ENCODE peak calls at places on chromosomes 11 and 22, in six cellular contexts. One of them, this sample, is unnamed. For H3K4me1, the result is how much of the 10 kb centered on the place peaks cover.

GRCh38 chr11:120188831-120189455 is 21.9 kb upstream of the OAF start:
- DNase-seq in HCT116: no peak
- DNase-seq in H1: no peak
- DNase-seq in breast epithelium: no peak
- DNase-seq in transverse colon: no peak
- DNase-seq in stomach: no peak
- DNase-seq in this sample: peak

GRCh38 chr11:34331329-34331728 is 26.5 kb downstream of the ABTB2 start:
- DNase-seq in stomach: no peak
- DNase-seq in breast epithelium: no peak
- DNase-seq in transverse colon: no peak
- DNase-seq in H1: no peak
- DNase-seq in HCT116: no peak
- DNase-seq in this sample: no peak

GRCh38 chr11:11218287-11218986 is 134.6 kb downstream of the CSNK2A3 start:
- DNase-seq in transverse colon: peak
- DNase-seq in HCT116: no peak
- DNase-seq in H1: no peak
- DNase-seq in stomach: peak
- DNase-seq in breast epithelium: peak
- DNase-seq in this sample: no peak

GRCh38 chr11:63567044-63567840 is 4.1 kb upstream of the PLAAT2 start:
- DNase-seq in H1: no peak
- DNase-seq in HCT116: peak
- DNase-seq in transverse colon: peak
- DNase-seq in breast epithelium: peak
- DNase-seq in stomach: no peak
- DNase-seq in this sample: peak

GRCh38 chr22:32649515-32650200 is 151.8 kb upstream of the TIMP3 start:
- DNase-seq in breast epithelium: no peak
- DNase-seq in H1: no peak
- DNase-seq in HCT116: no peak
- DNase-seq in stomach: no peak
- DNase-seq in transverse colon: peak
- DNase-seq in this sample: peak

GRCh38 chr11:92152245-92152644 is 72.4 kb upstream of the FAT3 start:
- DNase-seq in HCT116: no peak
- DNase-seq in H1: peak
- DNase-seq in transverse colon: no peak
- DNase-seq in stomach: no peak
- DNase-seq in breast epithelium: no peak
- DNase-seq in this sample: no peak

GRCh38 chr11:69205929-69206612 is 50.3 kb downstream of the SMIM38 start:
- DNase-seq in transverse colon: no peak
- DNase-seq in stomach: no peak
- DNase-seq in H1: no peak
- DNase-seq in HCT116: no peak
- DNase-seq in breast epithelium: no peak
- DNase-seq in this sample: no peak

GRCh38 chr22:27650572-27650971 is 151.0 kb downstream of the MN1 start:
- DNase-seq in stomach: no peak
- DNase-seq in transverse colon: no peak
- DNase-seq in breast epithelium: no peak
- DNase-seq in HCT116: no peak
- DNase-seq in H1: no peak
- DNase-seq in this sample: no peak

GRCh38 chr22:42492323-42492690 is 27.3 kb downstream of the RRP7A start:
- DNase-seq in stomach: no peak
- DNase-seq in HCT116: no peak
- DNase-seq in H1: no peak
- DNase-seq in transverse colon: no peak
- DNase-seq in breast epithelium: no peak
- DNase-seq in this sample: no peak

GRCh38 chr11:102914238-102915043 is 39.7 kb upstream of the MMP12 start:
- DNase-seq in HCT116: peak
- DNase-seq in H1: peak
- DNase-seq in stomach: no peak
- DNase-seq in transverse colon: peak
- DNase-seq in breast epithelium: no peak
- DNase-seq in this sample: peak

GRCh38 chr11:77473001-77473800 is 693 bp downstream of the PAK1 start:
- DNase-seq in HCT116: no peak
- DNase-seq in transverse colon: peak
- DNase-seq in stomach: peak
- DNase-seq in H1: no peak
- DNase-seq in breast epithelium: peak
- DNase-seq in this sample: peak

GRCh38 chr11:74540270-74540669 is 46.7 kb upstream of the LIPT2 start:
- DNase-seq in breast epithelium: no peak
- DNase-seq in HCT116: no peak
- DNase-seq in transverse colon: no peak
- DNase-seq in stomach: no peak
- DNase-seq in H1: no peak
- DNase-seq in this sample: no peak

GRCh38 chr11:17403977-17404759 is 15.7 kb upstream of the KCNJ11 start:
- DNase-seq in breast epithelium: no peak
- DNase-seq in stomach: no peak
- DNase-seq in H1: no peak
- DNase-seq in transverse colon: no peak
- DNase-seq in HCT116: no peak
- DNase-seq in this sample: no peak

GRCh38 chr11:119337581-119338317 is 2.9 kb downstream of the C1QTNF5 start:
- DNase-seq in HCT116: no peak
- DNase-seq in breast epithelium: no peak
- DNase-seq in transverse colon: no peak
- DNase-seq in stomach: no peak
- DNase-seq in H1: no peak
- DNase-seq in this sample: peak

GRCh38 chr22:46798366-46799057 is 36.1 kb downstream of the TBC1D22A start:
- DNase-seq in HCT116: peak
- DNase-seq in breast epithelium: peak
- DNase-seq in H1: peak
- DNase-seq in transverse colon: peak
- DNase-seq in stomach: peak
- DNase-seq in this sample: peak
- TF ChIP-seq POLR2AphosphoS5 in HCT116: no peak
- TF ChIP-seq POLR2AphosphoS5 in breast epithelium: no peak
- TF ChIP-seq POLR2AphosphoS5 in H1: no peak
- TF ChIP-seq POLR2AphosphoS5 in transverse colon: no peak
- TF ChIP-seq POLR2AphosphoS5 in stomach: peak
- TF ChIP-seq POLR2AphosphoS5 in this sample: no peak

GRCh38 chr22:44623771-44624510 is 78.1 kb upstream of the PRR5 start:
- DNase-seq in transverse colon: no peak
- DNase-seq in HCT116: no peak
- DNase-seq in stomach: no peak
- DNase-seq in H1: no peak
- DNase-seq in breast epithelium: no peak
- DNase-seq in this sample: no peak
- TF ChIP-seq CTCF in transverse colon: peak
- TF ChIP-seq CTCF in HCT116: peak
- TF ChIP-seq CTCF in stomach: no peak
- TF ChIP-seq CTCF in H1: peak
- TF ChIP-seq CTCF in breast epithelium: no peak
- TF ChIP-seq CTCF in this sample: no peak

GRCh38 chr11:36738292-36738861 is 140.3 kb upstream of the RAG2 start:
- DNase-seq in breast epithelium: no peak
- DNase-seq in HCT116: no peak
- DNase-seq in H1: no peak
- DNase-seq in transverse colon: no peak
- DNase-seq in stomach: no peak
- DNase-seq in this sample: no peak

GRCh38 chr11:36743039-36743438 is 145.0 kb upstream of the RAG2 start:
- DNase-seq in H1: no peak
- DNase-seq in transverse colon: no peak
- DNase-seq in stomach: no peak
- DNase-seq in breast epithelium: no peak
- DNase-seq in HCT116: no peak
- DNase-seq in this sample: no peak

GRCh38 chr11:36744375-36745168 is 146.5 kb upstream of the RAG2 start:
- DNase-seq in H1: peak
- DNase-seq in transverse colon: peak
- DNase-seq in HCT116: peak
- DNase-seq in stomach: peak
- DNase-seq in breast epithelium: no peak
- DNase-seq in this sample: peak

GRCh38 chr11:36736103-36736502 is 138.1 kb upstream of the RAG2 start:
- DNase-seq in HCT116: no peak
- DNase-seq in H1: no peak
- DNase-seq in breast epithelium: no peak
- DNase-seq in stomach: no peak
- DNase-seq in transverse colon: no peak
- DNase-seq in this sample: no peak

DNA sequence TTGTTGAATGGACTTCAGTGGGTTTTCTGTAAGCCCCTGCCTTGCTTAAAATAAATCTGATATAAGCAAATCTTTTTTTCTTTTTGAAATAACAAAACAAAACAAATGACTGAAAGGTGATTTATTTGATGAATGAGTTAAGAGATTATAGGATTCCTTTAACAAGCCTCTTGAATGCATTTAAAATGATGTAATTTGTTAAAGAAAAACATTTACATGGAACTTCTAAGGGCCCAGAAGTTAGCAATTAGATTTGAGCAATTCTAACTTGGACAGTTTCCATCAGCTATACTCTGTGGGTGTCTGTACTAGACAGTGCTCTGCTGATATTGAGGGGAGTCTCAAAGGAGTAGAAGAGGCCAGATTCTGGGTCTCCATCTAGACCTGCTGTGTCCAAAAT is 143.5 kb upstream of the RAG2 start:
- DNase-seq in stomach: no peak
- DNase-seq in transverse colon: no peak
- DNase-seq in breast epithelium: no peak
- DNase-seq in HCT116: no peak
- DNase-seq in H1: no peak
- DNase-seq in this sample: no peak
- H3K4me1 ChIP-seq in stomach: under half
- H3K4me1 ChIP-seq in transverse colon: under half
- H3K4me1 ChIP-seq in breast epithelium: under half
- H3K4me1 ChIP-seq in HCT116: under half
- H3K4me1 ChIP-seq in H1: under half
- H3K4me1 ChIP-seq in this sample: under half

DNA sequence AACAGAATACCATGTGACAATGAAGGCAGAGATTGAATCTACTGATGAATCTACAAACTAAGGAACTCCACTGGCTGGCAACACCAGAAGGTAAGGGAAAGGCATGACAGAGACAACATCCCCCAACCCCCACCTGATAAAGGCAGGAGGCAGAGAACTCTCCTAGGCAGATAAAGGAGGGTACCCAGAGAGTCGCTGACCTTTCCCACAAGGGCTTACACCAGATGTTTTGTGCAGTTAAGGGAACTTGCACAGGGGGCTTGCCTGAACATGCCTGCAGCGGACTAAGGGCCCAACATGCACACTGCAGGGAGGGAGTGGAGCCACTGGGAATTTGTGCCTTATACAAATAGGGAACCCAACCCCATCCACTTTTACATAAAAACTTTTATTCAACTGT is 1996.8 kb upstream of the RAG2 start:
- DNase-seq in stomach: no peak
- DNase-seq in H1: no peak
- DNase-seq in transverse colon: no peak
- DNase-seq in breast epithelium: no peak
- DNase-seq in HCT116: no peak
- DNase-seq in this sample: no peak
- TF ChIP-seq POLR2AphosphoS5 in stomach: no peak
- TF ChIP-seq POLR2AphosphoS5 in H1: no peak
- TF ChIP-seq POLR2AphosphoS5 in transverse colon: no peak
- TF ChIP-seq POLR2AphosphoS5 in breast epithelium: no peak
- TF ChIP-seq POLR2AphosphoS5 in HCT116: no peak
- TF ChIP-seq POLR2AphosphoS5 in this sample: no peak

DNA sequence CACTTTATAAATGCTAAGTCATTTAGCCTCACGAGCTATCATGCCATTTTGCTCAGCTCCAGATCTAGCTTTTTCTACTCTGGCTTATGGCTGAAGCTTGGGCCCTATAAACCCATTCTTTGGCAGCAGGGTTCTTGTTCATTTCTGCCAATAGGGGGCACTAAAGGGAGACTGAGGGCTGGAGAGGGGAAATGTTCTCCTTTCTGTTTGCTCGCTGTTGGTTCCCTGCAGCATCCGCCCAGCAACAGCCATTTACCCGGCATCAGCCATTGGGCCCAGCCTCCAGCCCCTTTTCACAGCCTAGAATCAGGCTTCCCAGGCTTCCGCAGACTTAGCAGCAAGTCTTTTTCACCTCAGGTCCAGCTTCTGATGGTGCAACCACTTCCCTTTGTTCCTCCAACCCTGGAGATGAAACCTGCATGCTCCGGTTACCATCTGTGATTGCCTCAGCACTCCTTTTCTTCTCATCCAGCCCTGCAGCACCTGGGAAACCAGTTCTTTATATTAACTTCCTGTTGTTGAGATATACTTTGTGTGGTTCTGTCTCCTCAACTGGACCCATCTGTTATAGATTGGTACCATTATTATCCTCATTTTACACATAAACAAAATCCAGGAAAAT is 4.2 kb upstream of the ME3 start:
- DNase-seq in HCT116: peak
- DNase-seq in stomach: no peak
- DNase-seq in breast epithelium: no peak
- DNase-seq in transverse colon: no peak
- DNase-seq in H1: no peak
- DNase-seq in this sample: no peak
- TF ChIP-seq CTCF in HCT116: peak
- TF ChIP-seq CTCF in stomach: no peak
- TF ChIP-seq CTCF in breast epithelium: no peak
- TF ChIP-seq CTCF in transverse colon: peak
- TF ChIP-seq CTCF in H1: peak
- TF ChIP-seq CTCF in this sample: no peak

GRCh38 chr11:48116437-48116836 is 100.2 kb upstream of the OR4B1 start:
- DNase-seq in H1: no peak
- DNase-seq in breast epithelium: no peak
- DNase-seq in transverse colon: no peak
- DNase-seq in HCT116: no peak
- DNase-seq in stomach: no peak
- DNase-seq in this sample: no peak

GRCh38 chr11:48110509-48110766 is 106.2 kb upstream of the OR4B1 start:
- DNase-seq in H1: no peak
- DNase-seq in HCT116: no peak
- DNase-seq in breast epithelium: no peak
- DNase-seq in stomach: no peak
- DNase-seq in transverse colon: no peak
- DNase-seq in this sample: no peak

GRCh38 chr11:48111941-48112340 is 104.7 kb upstream of the OR4B1 start:
- DNase-seq in transverse colon: no peak
- DNase-seq in breast epithelium: no peak
- DNase-seq in H1: no peak
- DNase-seq in HCT116: no peak
- DNase-seq in stomach: no peak
- DNase-seq in this sample: no peak

GRCh38 chr11:48116843-48117242 is 99.8 kb upstream of the OR4B1 start:
- DNase-seq in HCT116: no peak
- DNase-seq in H1: no peak
- DNase-seq in stomach: no peak
- DNase-seq in breast epithelium: no peak
- DNase-seq in transverse colon: no peak
- DNase-seq in this sample: no peak

GRCh38 chr11:48114740-48115139 is 101.9 kb upstream of the OR4B1 start:
- DNase-seq in breast epithelium: no peak
- DNase-seq in HCT116: no peak
- DNase-seq in H1: no peak
- DNase-seq in transverse colon: no peak
- DNase-seq in stomach: no peak
- DNase-seq in this sample: no peak
- H3K4me1 ChIP-seq in breast epithelium: under half
- H3K4me1 ChIP-seq in HCT116: under half
- H3K4me1 ChIP-seq in H1: under half
- H3K4me1 ChIP-seq in transverse colon: under half
- H3K4me1 ChIP-seq in stomach: under half
- H3K4me1 ChIP-seq in this sample: under half

GRCh38 chr11:96342131-96342970 is 644 bp downstream of the MAML2 start:
- DNase-seq in breast epithelium: no peak
- DNase-seq in HCT116: no peak
- DNase-seq in transverse colon: no peak
- DNase-seq in H1: no peak
- DNase-seq in stomach: no peak
- DNase-seq in this sample: no peak
- TF ChIP-seq POLR2AphosphoS5 in breast epithelium: no peak
- TF ChIP-seq POLR2AphosphoS5 in HCT116: no peak
- TF ChIP-seq POLR2AphosphoS5 in transverse colon: no peak
- TF ChIP-seq POLR2AphosphoS5 in H1: no peak
- TF ChIP-seq POLR2AphosphoS5 in stomach: no peak
- TF ChIP-seq POLR2AphosphoS5 in this sample: no peak

This sample was measured in sigmoid colon.